ENCODE peak calls at places on chromosome 7, in ten cellular contexts. One of them, this sample, is unnamed.

GRCh38 chr7:155392726-155393570 is 65.0 kb upstream of the EN2 start:
- DNase-seq in prostate gland: no peak
- DNase-seq in SJSA1: no peak
- DNase-seq in aorta: no peak
- DNase-seq in GM12878: no peak
- DNase-seq in left ventricle myocardium inferior: no peak
- DNase-seq in adrenal gland: no peak
- DNase-seq in body of pancreas: no peak
- DNase-seq in heart right ventricle: no peak
- DNase-seq in GM23338: no peak
- DNase-seq in this sample: no peak

GRCh38 chr7:96636342-96636865 is 73.2 kb downstream of the SEM1 start:
- DNase-seq in aorta: no peak
- DNase-seq in SJSA1: no peak
- DNase-seq in left ventricle myocardium inferior: no peak
- DNase-seq in GM23338: no peak
- DNase-seq in prostate gland: no peak
- DNase-seq in heart right ventricle: no peak
- DNase-seq in body of pancreas: no peak
- DNase-seq in GM12878: no peak
- DNase-seq in adrenal gland: no peak
- DNase-seq in this sample: no peak

GRCh38 chr7:41702635-41703371 is at the start of gene INHBA:
- DNase-seq in prostate gland: no peak
- DNase-seq in body of pancreas: no peak
- DNase-seq in aorta: no peak
- DNase-seq in GM23338: no peak
- DNase-seq in left ventricle myocardium inferior: no peak
- DNase-seq in GM12878: no peak
- DNase-seq in adrenal gland: peak; percentile 58
- DNase-seq in SJSA1: peak; percentile 27
- DNase-seq in heart right ventricle: no peak
- DNase-seq in this sample: peak; percentile 98

GRCh38 chr7:106618480-106618879 is 42.5 kb downstream of the CCDC71L start:
- DNase-seq in body of pancreas: peak; percentile 14
- DNase-seq in GM23338: no peak
- DNase-seq in heart right ventricle: no peak
- DNase-seq in prostate gland: no peak
- DNase-seq in adrenal gland: no peak
- DNase-seq in left ventricle myocardium inferior: no peak
- DNase-seq in aorta: no peak
- DNase-seq in GM12878: no peak
- DNase-seq in SJSA1: peak; percentile 30
- DNase-seq in this sample: no peak

GRCh38 chr7:129017933-129018538 is 36.9 kb downstream of the TNPO3 start:
- DNase-seq in GM12878: peak; percentile 64
- DNase-seq in heart right ventricle: no peak
- DNase-seq in body of pancreas: no peak
- DNase-seq in GM23338: no peak
- DNase-seq in left ventricle myocardium inferior: no peak
- DNase-seq in aorta: no peak
- DNase-seq in prostate gland: no peak
- DNase-seq in SJSA1: no peak
- DNase-seq in adrenal gland: no peak
- DNase-seq in this sample: no peak

GRCh38 chr7:96327429-96327828 is 5.5 kb upstream of the SLC25A13 start:
- DNase-seq in aorta: no peak
- DNase-seq in heart right ventricle: no peak
- DNase-seq in adrenal gland: no peak
- DNase-seq in prostate gland: peak; percentile 73
- DNase-seq in left ventricle myocardium inferior: no peak
- DNase-seq in body of pancreas: peak; percentile 80
- DNase-seq in SJSA1: no peak
- DNase-seq in GM23338: no peak
- DNase-seq in GM12878: no peak
- DNase-seq in this sample: peak; percentile 55

GRCh38 chr7:126103582-126103981 is 1149.2 kb downstream of the GRM8 start:
- DNase-seq in heart right ventricle: no peak
- DNase-seq in GM12878: no peak
- DNase-seq in GM23338: no peak
- DNase-seq in adrenal gland: no peak
- DNase-seq in body of pancreas: no peak
- DNase-seq in left ventricle myocardium inferior: no peak
- DNase-seq in SJSA1: no peak
- DNase-seq in prostate gland: no peak
- DNase-seq in aorta: no peak
- DNase-seq in this sample: no peak

GRCh38 chr7:96224073-96224472 is 97.8 kb downstream of the SLC25A13 start:
- DNase-seq in SJSA1: no peak
- DNase-seq in aorta: no peak
- DNase-seq in GM12878: no peak
- DNase-seq in heart right ventricle: no peak
- DNase-seq in adrenal gland: no peak
- DNase-seq in GM23338: no peak
- DNase-seq in prostate gland: no peak
- DNase-seq in body of pancreas: no peak
- DNase-seq in left ventricle myocardium inferior: no peak
- DNase-seq in this sample: no peak

GRCh38 chr7:137658194-137658900 is 188.4 kb downstream of the DGKI start:
- DNase-seq in SJSA1: no peak
- DNase-seq in heart right ventricle: no peak
- DNase-seq in GM12878: no peak
- DNase-seq in aorta: no peak
- DNase-seq in body of pancreas: no peak
- DNase-seq in prostate gland: no peak
- DNase-seq in adrenal gland: no peak
- DNase-seq in GM23338: peak; percentile 72
- DNase-seq in left ventricle myocardium inferior: no peak
- DNase-seq in this sample: no peak

GRCh38 chr7:32474008-32474407 is 16.2 kb downstream of the LSM5 start:
- DNase-seq in SJSA1: no peak
- DNase-seq in prostate gland: no peak
- DNase-seq in GM12878: no peak
- DNase-seq in heart right ventricle: no peak
- DNase-seq in aorta: no peak
- DNase-seq in GM23338: no peak
- DNase-seq in left ventricle myocardium inferior: no peak
- DNase-seq in adrenal gland: no peak
- DNase-seq in body of pancreas: no peak
- DNase-seq in this sample: no peak

GRCh38 chr7:98251251-98251843 is 685 bp downstream of the TECPR1 start:
- DNase-seq in left ventricle myocardium inferior: no peak
- DNase-seq in aorta: no peak
- DNase-seq in body of pancreas: peak; percentile 89
- DNase-seq in prostate gland: peak; percentile 49
- DNase-seq in SJSA1: no peak
- DNase-seq in heart right ventricle: no peak
- DNase-seq in GM23338: peak; percentile 45
- DNase-seq in adrenal gland: peak; percentile 51
- DNase-seq in GM12878: no peak
- DNase-seq in this sample: no peak

DNA sequence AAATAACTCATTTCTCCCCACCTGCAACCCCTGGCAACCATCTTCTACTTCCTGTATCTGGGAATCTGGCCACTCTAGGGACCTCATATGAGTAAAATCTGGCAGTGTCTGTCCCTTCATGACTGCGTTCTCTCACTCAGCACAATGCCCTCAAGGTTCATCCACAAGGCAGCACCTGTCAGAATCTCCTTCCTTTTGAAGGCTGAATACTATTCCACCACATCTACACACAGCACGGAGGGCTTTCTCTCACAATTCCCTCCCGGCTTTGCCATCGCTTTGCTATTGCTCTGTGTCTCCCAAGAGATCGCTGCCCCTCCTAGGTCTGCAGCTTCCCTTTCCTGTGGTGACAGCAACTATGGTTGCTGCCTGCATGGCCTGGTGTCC is 174.7 kb upstream of the RHEB start:
- DNase-seq in GM12878: no peak
- DNase-seq in GM23338: no peak
- DNase-seq in aorta: no peak
- DNase-seq in left ventricle myocardium inferior: no peak
- DNase-seq in body of pancreas: no peak
- DNase-seq in prostate gland: no peak
- DNase-seq in SJSA1: no peak
- DNase-seq in adrenal gland: no peak
- DNase-seq in heart right ventricle: no peak
- DNase-seq in this sample: no peak
- H3K4me1 ChIP-seq in GM12878: no peaks in the 10 kb centered on the region
- H3K4me1 ChIP-seq in GM23338: no peaks in the 10 kb centered on the region
- H3K4me1 ChIP-seq in aorta: no peaks in the 10 kb centered on the region
- H3K4me1 ChIP-seq in left ventricle myocardium inferior: peaks cover 83% of the 10 kb centered on the region
- H3K4me1 ChIP-seq in body of pancreas: peaks cover 26% of the 10 kb centered on the region
- H3K4me1 ChIP-seq in prostate gland: peaks cover 12% of the 10 kb centered on the region
- H3K4me1 ChIP-seq in SJSA1: peaks cover 63% of the 10 kb centered on the region
- H3K4me1 ChIP-seq in adrenal gland: peaks cover 9% of the 10 kb centered on the region
- H3K4me1 ChIP-seq in heart right ventricle: peaks cover 63% of the 10 kb centered on the region
- H3K4me1 ChIP-seq in this sample: peaks cover 35% of the 10 kb centered on the region

GRCh38 chr7:105001652-105002184 is 12.3 kb upstream of the KMT2E start:
- DNase-seq in body of pancreas: no peak
- DNase-seq in aorta: no peak
- DNase-seq in left ventricle myocardium inferior: no peak
- DNase-seq in heart right ventricle: no peak
- DNase-seq in SJSA1: no peak
- DNase-seq in prostate gland: no peak
- DNase-seq in GM12878: no peak
- DNase-seq in adrenal gland: no peak
- DNase-seq in GM23338: no peak
- DNase-seq in this sample: no peak

GRCh38 chr7:105000927-105001336 is 13.1 kb upstream of the KMT2E start:
- DNase-seq in adrenal gland: no peak
- DNase-seq in prostate gland: no peak
- DNase-seq in left ventricle myocardium inferior: no peak
- DNase-seq in SJSA1: no peak
- DNase-seq in GM23338: peak; percentile 37
- DNase-seq in body of pancreas: no peak
- DNase-seq in GM12878: no peak
- DNase-seq in aorta: no peak
- DNase-seq in heart right ventricle: no peak
- DNase-seq in this sample: no peak

GRCh38 chr7:105000190-105000589 is 13.8 kb upstream of the KMT2E start:
- DNase-seq in left ventricle myocardium inferior: no peak
- DNase-seq in body of pancreas: no peak
- DNase-seq in SJSA1: no peak
- DNase-seq in heart right ventricle: no peak
- DNase-seq in GM12878: no peak
- DNase-seq in adrenal gland: no peak
- DNase-seq in aorta: no peak
- DNase-seq in prostate gland: no peak
- DNase-seq in GM23338: no peak
- DNase-seq in this sample: no peak

GRCh38 chr7:104993217-104993857 is 20.7 kb upstream of the KMT2E start:
- DNase-seq in prostate gland: no peak
- DNase-seq in SJSA1: no peak
- DNase-seq in GM12878: no peak
- DNase-seq in aorta: no peak
- DNase-seq in body of pancreas: no peak
- DNase-seq in GM23338: no peak
- DNase-seq in adrenal gland: no peak
- DNase-seq in left ventricle myocardium inferior: no peak
- DNase-seq in heart right ventricle: no peak
- DNase-seq in this sample: no peak

GRCh38 chr7:104998040-104998752 is 15.8 kb upstream of the KMT2E start:
- DNase-seq in GM12878: no peak
- DNase-seq in body of pancreas: no peak
- DNase-seq in left ventricle myocardium inferior: no peak
- DNase-seq in GM23338: no peak
- DNase-seq in prostate gland: no peak
- DNase-seq in aorta: no peak
- DNase-seq in adrenal gland: no peak
- DNase-seq in SJSA1: no peak
- DNase-seq in heart right ventricle: no peak
- DNase-seq in this sample: no peak
- H3K4me1 ChIP-seq in GM12878: peaks cover 9% of the 10 kb centered on the region
- H3K4me1 ChIP-seq in body of pancreas: peaks cover 97% of the 10 kb centered on the region
- H3K4me1 ChIP-seq in left ventricle myocardium inferior: peaks cover 100% of the 10 kb centered on the region
- H3K4me1 ChIP-seq in GM23338: peaks cover 11% of the 10 kb centered on the region
- H3K4me1 ChIP-seq in prostate gland: peaks cover 9% of the 10 kb centered on the region
- H3K4me1 ChIP-seq in aorta: peaks cover 4% of the 10 kb centered on the region
- H3K4me1 ChIP-seq in adrenal gland: peaks cover 30% of the 10 kb centered on the region
- H3K4me1 ChIP-seq in SJSA1: peaks cover 7% of the 10 kb centered on the region
- H3K4me1 ChIP-seq in heart right ventricle: peaks cover 92% of the 10 kb centered on the region
- H3K4me1 ChIP-seq in this sample: peaks cover 12% of the 10 kb centered on the region

GRCh38 chr7:50869108-50869716 is 86.5 kb upstream of the GRB10 start:
- DNase-seq in SJSA1: peak; percentile 52
- DNase-seq in heart right ventricle: no peak
- DNase-seq in body of pancreas: peak; percentile 40
- DNase-seq in adrenal gland: no peak
- DNase-seq in prostate gland: no peak
- DNase-seq in aorta: no peak
- DNase-seq in GM23338: no peak
- DNase-seq in left ventricle myocardium inferior: no peak
- DNase-seq in GM12878: no peak
- DNase-seq in this sample: peak; percentile 68
- H3K4me1 ChIP-seq in SJSA1: peaks cover 17% of the 10 kb centered on the region
- H3K4me1 ChIP-seq in heart right ventricle: peaks cover 4% of the 10 kb centered on the region
- H3K4me1 ChIP-seq in body of pancreas: peaks cover 27% of the 10 kb centered on the region
- H3K4me1 ChIP-seq in adrenal gland: no peaks in the 10 kb centered on the region
- H3K4me1 ChIP-seq in prostate gland: no peaks in the 10 kb centered on the region
- H3K4me1 ChIP-seq in aorta: peaks cover 3% of the 10 kb centered on the region
- H3K4me1 ChIP-seq in GM23338: peaks cover 47% of the 10 kb centered on the region
- H3K4me1 ChIP-seq in left ventricle myocardium inferior: peaks cover 20% of the 10 kb centered on the region
- H3K4me1 ChIP-seq in GM12878: no peaks in the 10 kb centered on the region
- H3K4me1 ChIP-seq in this sample: peaks cover 4% of the 10 kb centered on the region

GRCh38 chr7:51229106-51229537 is 87.5 kb downstream of the COBL start:
- DNase-seq in aorta: no peak
- DNase-seq in prostate gland: no peak
- DNase-seq in left ventricle myocardium inferior: no peak
- DNase-seq in SJSA1: no peak
- DNase-seq in adrenal gland: no peak
- DNase-seq in body of pancreas: no peak
- DNase-seq in heart right ventricle: no peak
- DNase-seq in GM23338: no peak
- DNase-seq in GM12878: no peak
- DNase-seq in this sample: no peak

GRCh38 chr7:51228386-51228958 is 88.1 kb downstream of the COBL start:
- DNase-seq in GM12878: no peak
- DNase-seq in heart right ventricle: no peak
- DNase-seq in adrenal gland: no peak
- DNase-seq in body of pancreas: no peak
- DNase-seq in prostate gland: peak; percentile 43
- DNase-seq in GM23338: no peak
- DNase-seq in left ventricle myocardium inferior: no peak
- DNase-seq in SJSA1: no peak
- DNase-seq in aorta: no peak
- DNase-seq in this sample: no peak

GRCh38 chr7:51230723-51231122 is 85.9 kb downstream of the COBL start:
- DNase-seq in left ventricle myocardium inferior: no peak
- DNase-seq in heart right ventricle: no peak
- DNase-seq in aorta: no peak
- DNase-seq in adrenal gland: no peak
- DNase-seq in SJSA1: no peak
- DNase-seq in body of pancreas: no peak
- DNase-seq in GM12878: no peak
- DNase-seq in prostate gland: no peak
- DNase-seq in GM23338: no peak
- DNase-seq in this sample: no peak

GRCh38 chr7:51230324-51230625 is 86.3 kb downstream of the COBL start:
- DNase-seq in GM12878: no peak
- DNase-seq in GM23338: no peak
- DNase-seq in SJSA1: no peak
- DNase-seq in body of pancreas: no peak
- DNase-seq in left ventricle myocardium inferior: no peak
- DNase-seq in heart right ventricle: no peak
- DNase-seq in adrenal gland: no peak
- DNase-seq in prostate gland: no peak
- DNase-seq in aorta: no peak
- DNase-seq in this sample: no peak

GRCh38 chr7:51229620-51230323 is 86.8 kb downstream of the COBL start:
- DNase-seq in body of pancreas: no peak
- DNase-seq in aorta: no peak
- DNase-seq in SJSA1: no peak
- DNase-seq in GM12878: no peak
- DNase-seq in heart right ventricle: no peak
- DNase-seq in GM23338: no peak
- DNase-seq in adrenal gland: no peak
- DNase-seq in left ventricle myocardium inferior: no peak
- DNase-seq in prostate gland: no peak
- DNase-seq in this sample: no peak
- H3K4me1 ChIP-seq in body of pancreas: peaks cover 13% of the 10 kb centered on the region
- H3K4me1 ChIP-seq in aorta: no peaks in the 10 kb centered on the region
- H3K4me1 ChIP-seq in SJSA1: no peaks in the 10 kb centered on the region
- H3K4me1 ChIP-seq in GM12878: no peaks in the 10 kb centered on the region
- H3K4me1 ChIP-seq in heart right ventricle: no peaks in the 10 kb centered on the region
- H3K4me1 ChIP-seq in GM23338: peaks cover 35% of the 10 kb centered on the region
- H3K4me1 ChIP-seq in adrenal gland: no peaks in the 10 kb centered on the region
- H3K4me1 ChIP-seq in left ventricle myocardium inferior: peaks cover 11% of the 10 kb centered on the region
- H3K4me1 ChIP-seq in prostate gland: peaks cover 3% of the 10 kb centered on the region
- H3K4me1 ChIP-seq in this sample: no peaks in the 10 kb centered on the region

This sample was measured in foreskin keratinocyte.